ENCODE peak calls at places on chromosomes 12 and 14, in ten cellular contexts. T, M, D, U, P, Z, B, Y, E and O are unnamed samples. For H3K4me1, the result is how much of the 10 kb centered on the place peaks cover.

GRCh38 chr12:111304642-111305071 is 64.2 kb downstream of the PHETA1 start:
- DNase-seq in E (no peak), T (no peak), Z (no peak), P (no peak), B (no peak), M (no peak), Y (no peak), U (peak), D (no peak), O (no peak)

GRCh38 chr14:22502007-22502406 is 87.0 kb downstream of the DAD1 start:
- DNase-seq in M (no peak), Z (no peak), D (no peak), B (peak), P (no peak), Y (peak), T (no peak), E (no peak), U (no peak), O (no peak)

GRCh38 chr12:109736552-109737108 is 23.0 kb downstream of the FAM222A start:
- DNase-seq in E (no peak), B (peak), M (no peak), P (peak), T (peak), Z (peak), U (peak), Y (peak), D (no peak), O (no peak)

GRCh38 chr14:30387856-30388255 is 171.1 kb upstream of the G2E3 start:
- DNase-seq in P (no peak), E (no peak), U (no peak), M (no peak), D (no peak), Z (no peak), B (no peak), T (no peak), Y (no peak), O (no peak)

GRCh38 chr12:82942963-82943362 is 256.3 kb downstream of the TMTC2 start:
- DNase-seq in T (no peak), Z (no peak), M (no peak), B (no peak), P (peak), Y (no peak), U (no peak), D (no peak), E (no peak), O (no peak)

GRCh38 chr14:102906616-102907302 is 15.7 kb upstream of the AMN start:
- DNase-seq in E (no peak), T (no peak), B (no peak), M (no peak), Z (no peak), Y (no peak), P (no peak), D (no peak), U (no peak), O (no peak)

GRCh38 chr12:69837191-69838085 is 12.4 kb downstream of the MYRFL start:
- DNase-seq in D (no peak), Z (no peak), Y (no peak), U (peak), M (no peak), T (no peak), P (peak), E (no peak), B (no peak), O (no peak)

GRCh38 chr12:67256649-67257048 is 12.5 kb upstream of the CAND1 start:
- DNase-seq in D (no peak), P (no peak), U (no peak), Z (no peak), M (no peak), T (no peak), E (no peak), B (no peak), Y (no peak), O (no peak)

GRCh38 chr12:102298022-102298421 is 100.4 kb upstream of the PMCH start:
- DNase-seq in M (no peak), D (no peak), P (no peak), U (no peak), Z (no peak), Y (no peak), T (no peak), B (no peak), E (no peak), O (no peak)

GRCh38 chr12:90951418-90952110 is 3.4 kb downstream of the CCER1 start:
- DNase-seq in U (no peak), D (no peak), E (no peak), M (no peak), Z (no peak), T (no peak), Y (no peak), P (no peak), B (no peak), O (no peak)

GRCh38 chr12:49659753-49660152 is 36.4 kb downstream of the PRPF40B start:
- DNase-seq in T (no peak), M (no peak), E (no peak), B (no peak), Y (no peak), U (no peak), Z (no peak), D (no peak), P (no peak), O (no peak)

GRCh38 chr14:37985826-37986470 is 221.8 kb upstream of the SSTR1 start:
- DNase-seq in D (peak), T (no peak), Z (no peak), P (peak), Y (peak), U (peak), M (no peak), E (no peak), B (no peak), O (no peak)

GRCh38 chr14:61284001-61284400 is 2.9 kb upstream of the TMEM30B start:
- DNase-seq in U (no peak), Y (no peak), E (no peak), T (no peak), M (no peak), D (no peak), B (no peak), P (no peak), Z (no peak), O (no peak)

GRCh38 chr12:57895337-57896138 is 45.8 kb upstream of the ATP23 start:
- DNase-seq in D (no peak), Y (no peak), P (no peak), Z (no peak), U (no peak), M (no peak), B (no peak), T (no peak), E (no peak), O (no peak)

GRCh38 chr14:37251778-37252177 is 54.0 kb downstream of the MIPOL1 start:
- DNase-seq in Z (no peak), P (no peak), B (no peak), T (no peak), Y (no peak), U (no peak), D (no peak), E (no peak), M (no peak), O (no peak)

GRCh38 chr14:31388687-31389413 is 31.5 kb downstream of the HEATR5A start:
- DNase-seq in D (no peak), Z (no peak), T (no peak), E (no peak), M (no peak), Y (no peak), P (no peak), U (no peak), B (no peak), O (no peak)

GRCh38 chr12:124497658-124498057 is 69.8 kb downstream of the NCOR2 start:
- DNase-seq in M (peak), Y (peak), D (no peak), U (no peak), B (peak), Z (peak), T (no peak), P (no peak), E (no peak), O (peak)

GRCh38 chr12:77609016-77609415 is 221.7 kb upstream of the NAV3 start:
- DNase-seq in Y (no peak), P (no peak), E (no peak), M (no peak), T (no peak), D (no peak), Z (no peak), U (no peak), B (no peak), O (no peak)

GRCh38 chr14:64137657-64138290 is 156.4 kb downstream of the ESR2 start:
- DNase-seq in Y (no peak), B (no peak), E (no peak), M (no peak), D (no peak), U (peak), Z (no peak), T (no peak), P (no peak), O (no peak)

GRCh38 chr12:125166046-125166445 is 100.8 kb downstream of the AACS start:
- DNase-seq in B (no peak), M (no peak), T (no peak), Z (no peak), U (no peak), D (no peak), P (peak), E (no peak), Y (no peak), O (no peak)

GRCh38 chr12:2739832-2740641 is 54.7 kb upstream of the FKBP4 start:
- DNase-seq in D (no peak), P (peak), Z (no peak), B (no peak), E (peak), T (no peak), M (no peak), Y (no peak), U (peak), O (no peak)

GRCh38 chr12:1212529-1212928 is 221.5 kb downstream of the ERC1 start:
- DNase-seq in D (no peak), U (no peak), B (no peak), P (no peak), Y (no peak), Z (no peak), M (no peak), E (no peak), T (no peak), O (no peak)

GRCh38 chr14:44699391-44699790 is 192.3 kb upstream of the FSCB start:
- DNase-seq in Y (no peak), U (no peak), M (no peak), D (no peak), E (no peak), B (no peak), T (no peak), P (no peak), Z (no peak), O (no peak)

DNA sequence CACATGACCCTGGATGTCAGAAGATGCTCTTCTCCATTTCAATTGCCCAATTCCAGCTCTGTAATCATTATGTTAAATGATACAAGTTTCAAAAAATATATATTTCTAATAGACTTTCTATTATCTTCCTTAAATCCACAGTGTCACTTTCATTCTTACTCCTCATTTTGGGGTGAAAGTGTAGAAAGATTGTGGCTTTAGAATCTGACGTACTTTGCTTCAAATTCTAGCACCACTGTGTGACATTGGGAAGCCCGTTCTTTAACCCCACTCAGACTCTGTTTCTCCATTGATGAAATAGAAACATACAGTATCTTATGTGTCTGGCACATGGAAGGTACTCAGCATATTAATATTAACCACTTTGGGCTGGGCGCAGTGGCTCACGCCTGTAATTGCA is 83.3 kb downstream of the ETV6 start:
- DNase-seq in Y (no peak), E (no peak), U (no peak), M (no peak), B (no peak), D (no peak), P (no peak), T (no peak), Z (no peak), O (no peak)
- H3K4me1 ChIP-seq in Y (under half), E (under half), U (under half), M (under half), B (under half), D (half or more), P (under half), T (under half), Z (under half), O (under half)

GRCh38 chr14:50533806-50534205 is 1.4 kb upstream of the MAP4K5 start:
- DNase-seq in Z (no peak), U (no peak), B (no peak), M (no peak), Y (no peak), P (no peak), D (no peak), E (no peak), T (no peak), O (no peak)

GRCh38 chr14:50531595-50532501 is 521 bp downstream of the MAP4K5 start:
- DNase-seq in Z (peak), T (peak), Y (peak), M (peak), D (peak), P (peak), B (peak), U (peak), E (no peak), O (peak)

GRCh38 chr14:50532502-50533313 is at the start of gene MAP4K5:
- DNase-seq in U (peak), Y (peak), Z (peak), P (peak), D (peak), T (peak), M (peak), E (peak), B (peak), O (peak)

GRCh38 chr14:50534998-50535397 is 2.6 kb upstream of the MAP4K5 start:
- DNase-seq in D (no peak), P (no peak), Z (no peak), T (no peak), Y (no peak), E (no peak), U (no peak), M (no peak), B (no peak), O (no peak)

DNA sequence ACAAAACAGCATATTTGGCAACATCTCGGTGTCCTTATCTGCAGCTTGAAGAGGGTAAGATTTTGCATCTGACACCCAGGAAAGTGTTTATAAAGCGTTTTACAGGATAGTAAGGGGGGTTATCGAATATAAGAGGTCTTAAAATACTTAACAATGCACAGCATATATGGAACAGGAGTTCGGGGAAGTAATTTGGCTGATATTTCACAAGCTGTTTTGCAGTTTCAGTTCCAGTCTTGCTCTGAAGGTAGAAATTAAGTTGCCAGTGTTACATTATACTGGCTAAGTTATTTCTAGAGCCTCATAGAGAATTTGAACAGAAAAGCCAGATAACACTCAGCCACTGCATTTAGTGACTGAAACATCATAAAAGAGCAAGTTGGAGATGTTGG is 941 bp upstream of the MAP4K5 start:
- DNase-seq in B (no peak), Z (no peak), T (no peak), M (no peak), D (no peak), P (no peak), E (no peak), U (no peak), Y (no peak), O (no peak)
- H3K4me3 ChIP-seq in B (no peak), Z (no peak), T (peak), M (no peak), D (peak), P (peak), E (peak), U (no peak), Y (peak), O (peak)

GRCh38 chr14:101843038-101843437 is 81.5 kb downstream of the PPP2R5C start:
- DNase-seq in U (no peak), T (no peak), B (no peak), D (no peak), Z (no peak), P (no peak), M (no peak), E (no peak), Y (no peak), O (no peak)
- H3K4me1 ChIP-seq in U (under half), T (under half), B (under half), D (half or more), Z (under half), P (under half), M (under half), E (under half), Y (half or more), O (under half)

GRCh38 chr12:89346741-89347324 is 5.5 kb downstream of the DUSP6 start:
- DNase-seq in M (no peak), D (no peak), U (peak), P (no peak), Z (no peak), T (no peak), E (no peak), B (no peak), Y (peak), O (no peak)
- H3K4me3 ChIP-seq in M (no peak), D (no peak), U (no peak), P (no peak), Z (no peak), T (no peak), E (peak), B (peak), Y (peak), O (peak)

GRCh38 chr14:21097616-21098133 is 780 bp downstream of the ZNF219 start:
- DNase-seq in M (peak), T (no peak), E (no peak), U (no peak), Y (no peak), D (no peak), P (peak), Z (peak), B (peak), O (no peak)
- H3K4me1 ChIP-seq in M (under half), T (under half), E (under half), U (under half), Y (under half), D (under half), P (under half), Z (under half), B (under half), O (under half)